ENCODE peak calls at places on chromosome 19, in nine cellular contexts. I is caudate nucleus; K is NCI-H2029; P is stimulated activated CD8-positive, alpha-beta memory T cell treated with anti-CD3 and anti-CD28 coated beads, Interleukin-12 subunit alpha, Interleukin-12 subunit beta, amount 100 ng/mL, for 1 hour; E is stomach; H is CD4-positive, alpha-beta T cell; Q is adrenal gland; V is OCI-M1; Y is OCI-LY7. N is an unnamed sample.

GRCh38 chr19:13181747-13182388 is 31.7 kb downstream of the IER2 start:
- DNase-seq in H (no peak), P (no peak), K (peak; percentile 37), I (no peak), Q (peak; percentile 91), V (peak; percentile 39), E (peak; percentile 76), Y (peak; percentile 55), N (no peak)

GRCh38 chr19:34664870-34665269 is 12.1 kb downstream of the SCGB2B2 start:
- DNase-seq in K (no peak), V (no peak), I (no peak), H (no peak), Q (no peak), Y (no peak), E (no peak), P (no peak), N (no peak)

GRCh38 chr19:13718733-13719132 is 45.6 kb upstream of the MRI1 start:
- DNase-seq in H (no peak), I (peak; percentile 15), P (no peak), E (no peak), Q (no peak), K (peak; percentile 76), Y (no peak), V (peak; percentile 94), N (no peak)

GRCh38 chr19:35377656-35378055 is 6.8 kb downstream of the GPR42 start:
- DNase-seq in Q (no peak), Y (no peak), H (no peak), K (no peak), V (no peak), E (no peak), I (no peak), P (no peak), N (no peak)

GRCh38 chr19:46404884-46405658 is 8.3 kb downstream of the CCDC8 start:
- DNase-seq in K (no peak), H (no peak), Q (no peak), Y (peak; percentile 80), V (no peak), E (no peak), I (no peak), P (no peak), N (no peak)

GRCh38 chr19:4375164-4375619 is 25.2 kb downstream of the SH3GL1 start:
- DNase-seq in K (peak; percentile 22), I (no peak), Q (peak; percentile 74), P (no peak), Y (no peak), E (peak; percentile 71), H (no peak), V (peak; percentile 83), N (no peak)

GRCh38 chr19:29528350-29528945 is 2.7 kb downstream of the VSTM2B start:
- DNase-seq in I (peak; percentile 62), K (no peak), H (peak; percentile 16), E (no peak), Y (peak; percentile 50), V (no peak), Q (peak; percentile 40), P (peak; percentile 11), N (no peak)

GRCh38 chr19:681029-681626 is 4.9 kb downstream of the FSTL3 start:
- DNase-seq in Q (no peak), V (no peak), K (peak; percentile 87), E (peak; percentile 90), H (peak; percentile 91), I (no peak), P (no peak), Y (peak; percentile 93), N (peak; percentile 72)

GRCh38 chr19:49408816-49409440 is 14.3 kb downstream of the PTH2 start:
- DNase-seq in H (no peak), I (no peak), Q (no peak), E (no peak), Y (peak; percentile 44), P (no peak), V (no peak), K (no peak), N (no peak)

GRCh38 chr19:39823693-39824092 is 10.3 kb downstream of the DYRK1B start:
- DNase-seq in Q (no peak), E (no peak), K (no peak), Y (no peak), V (no peak), I (no peak), P (no peak), H (no peak), N (no peak)